ENCODE peak calls at places on chromosomes 5 and 9, in six cellular contexts. One of them, this sample, is unnamed.

GRCh38 chr5:11261226-11261625 is 500.2 kb upstream of the DAP start:
- DNase-seq in H9: no peak
- DNase-seq in mesendoderm: no peak
- DNase-seq in IMR-90: no peak
- DNase-seq in neuronal stem cell: no peak
- DNase-seq in H1: no peak
- DNase-seq in this sample: no peak

GRCh38 chr9:1458503-1458902 is 408.3 kb downstream of the DMRT2 start:
- DNase-seq in H9: no peak
- DNase-seq in mesendoderm: no peak
- DNase-seq in IMR-90: peak
- DNase-seq in neuronal stem cell: no peak
- DNase-seq in H1: no peak
- DNase-seq in this sample: no peak

GRCh38 chr5:158880514-158881001 is 219.2 kb downstream of the EBF1 start:
- DNase-seq in H9: no peak
- DNase-seq in mesendoderm: no peak
- DNase-seq in IMR-90: no peak
- DNase-seq in neuronal stem cell: no peak
- DNase-seq in H1: no peak
- DNase-seq in this sample: no peak

GRCh38 chr5:133489632-133490031 is 122.7 kb downstream of the FSTL4 start:
- DNase-seq in H9: no peak
- DNase-seq in mesendoderm: peak
- DNase-seq in IMR-90: no peak
- DNase-seq in neuronal stem cell: no peak
- DNase-seq in H1: no peak
- DNase-seq in this sample: no peak

GRCh38 chr5:119275873-119276214 is 80.0 kb upstream of the TNFAIP8 start:
- DNase-seq in H9: no peak
- DNase-seq in mesendoderm: no peak
- DNase-seq in IMR-90: no peak
- DNase-seq in neuronal stem cell: no peak
- DNase-seq in H1: no peak
- DNase-seq in this sample: no peak

GRCh38 chr5:95113489-95113888 is 171.4 kb downstream of the MCTP1 start:
- DNase-seq in H9: peak
- DNase-seq in mesendoderm: peak
- DNase-seq in IMR-90: peak
- DNase-seq in neuronal stem cell: no peak
- DNase-seq in H1: peak
- DNase-seq in this sample: peak

GRCh38 chr9:22049411-22049810 is 40.3 kb upstream of the CDKN2B start:
- DNase-seq in H9: no peak
- DNase-seq in mesendoderm: no peak
- DNase-seq in IMR-90: peak
- DNase-seq in neuronal stem cell: no peak
- DNase-seq in H1: no peak
- DNase-seq in this sample: peak

GRCh38 chr9:121122450-121123032 is 47.8 kb downstream of the CNTRL start:
- DNase-seq in H9: no peak
- DNase-seq in mesendoderm: no peak
- DNase-seq in IMR-90: no peak
- DNase-seq in neuronal stem cell: no peak
- DNase-seq in H1: no peak
- DNase-seq in this sample: peak

GRCh38 chr5:67095346-67095871 is 101.2 kb downstream of the CD180 start:
- DNase-seq in H9: no peak
- DNase-seq in mesendoderm: peak
- DNase-seq in IMR-90: peak
- DNase-seq in neuronal stem cell: no peak
- DNase-seq in H1: no peak
- DNase-seq in this sample: peak

GRCh38 chr5:19534751-19535150 is 453.2 kb downstream of the CDH18 start:
- DNase-seq in H9: no peak
- DNase-seq in mesendoderm: no peak
- DNase-seq in IMR-90: no peak
- DNase-seq in neuronal stem cell: no peak
- DNase-seq in H1: no peak
- DNase-seq in this sample: no peak

GRCh38 chr9:88828018-88828417 is 163.2 kb upstream of the S1PR3 start:
- DNase-seq in H9: no peak
- DNase-seq in mesendoderm: no peak
- DNase-seq in IMR-90: no peak
- DNase-seq in neuronal stem cell: no peak
- DNase-seq in H1: no peak
- DNase-seq in this sample: no peak

GRCh38 chr9:99399476-99399875 is 177.4 kb downstream of the SEC61B start:
- DNase-seq in H9: no peak
- DNase-seq in mesendoderm: no peak
- DNase-seq in IMR-90: no peak
- DNase-seq in neuronal stem cell: no peak
- DNase-seq in H1: no peak
- DNase-seq in this sample: no peak

GRCh38 chr5:494667-495255 is 29.5 kb downstream of the SLC9A3 start:
- DNase-seq in H9: no peak
- DNase-seq in mesendoderm: no peak
- DNase-seq in IMR-90: no peak
- DNase-seq in neuronal stem cell: no peak
- DNase-seq in H1: no peak
- DNase-seq in this sample: no peak

GRCh38 chr5:497090-497489 is 27.2 kb downstream of the SLC9A3 start:
- DNase-seq in H9: no peak
- DNase-seq in mesendoderm: no peak
- DNase-seq in IMR-90: no peak
- DNase-seq in neuronal stem cell: no peak
- DNase-seq in H1: no peak
- DNase-seq in this sample: no peak

GRCh38 chr5:497871-498509 is 26.3 kb downstream of the SLC9A3 start:
- DNase-seq in H9: no peak
- DNase-seq in mesendoderm: no peak
- DNase-seq in IMR-90: no peak
- DNase-seq in neuronal stem cell: no peak
- DNase-seq in H1: no peak
- DNase-seq in this sample: no peak

GRCh38 chr5:493758-494157 is 30.5 kb downstream of the SLC9A3 start:
- DNase-seq in H9: no peak
- DNase-seq in mesendoderm: no peak
- DNase-seq in IMR-90: no peak
- DNase-seq in neuronal stem cell: no peak
- DNase-seq in H1: no peak
- DNase-seq in this sample: no peak

GRCh38 chr5:496028-496427 is 28.2 kb downstream of the SLC9A3 start:
- DNase-seq in H9: no peak
- DNase-seq in mesendoderm: no peak
- DNase-seq in IMR-90: no peak
- DNase-seq in neuronal stem cell: no peak
- DNase-seq in H1: no peak
- DNase-seq in this sample: no peak
- H2BK15ac ChIP-seq in H9: no peak
- H2BK15ac ChIP-seq in mesendoderm: no peak
- H2BK15ac ChIP-seq in IMR-90: no peak
- H2BK15ac ChIP-seq in neuronal stem cell: no peak
- H2BK15ac ChIP-seq in H1: no peak
- H2BK15ac ChIP-seq in this sample: no peak

DNA sequence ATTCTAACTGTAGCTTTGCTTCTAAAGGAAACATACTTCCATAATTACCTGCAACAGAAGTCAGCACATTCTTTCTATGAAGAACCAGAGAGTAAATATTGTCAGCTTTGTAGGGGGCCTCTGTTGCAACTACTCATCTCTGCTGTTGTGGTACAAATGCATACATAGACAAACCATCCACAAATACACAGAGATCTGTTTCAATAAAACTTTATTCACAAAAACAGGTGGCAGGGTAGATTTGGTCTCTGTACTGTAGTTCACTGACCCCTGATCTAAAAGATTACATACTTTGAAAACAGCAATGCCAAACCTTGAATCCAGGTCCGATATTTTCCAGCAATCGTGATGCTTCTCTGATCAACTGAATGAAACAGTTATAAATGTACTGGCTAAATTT is 44.9 kb upstream of the RETREG1 start:
- DNase-seq in H9: no peak
- DNase-seq in mesendoderm: no peak
- DNase-seq in IMR-90: no peak
- DNase-seq in neuronal stem cell: no peak
- DNase-seq in H1: no peak
- DNase-seq in this sample: no peak
- H2BK15ac ChIP-seq in H9: no peak
- H2BK15ac ChIP-seq in mesendoderm: no peak
- H2BK15ac ChIP-seq in IMR-90: no peak
- H2BK15ac ChIP-seq in neuronal stem cell: no peak
- H2BK15ac ChIP-seq in H1: no peak
- H2BK15ac ChIP-seq in this sample: no peak

GRCh38 chr9:130330202-130330601 is 64.6 kb downstream of the HMCN2 start:
- DNase-seq in H9: no peak
- DNase-seq in mesendoderm: no peak
- DNase-seq in IMR-90: no peak
- DNase-seq in neuronal stem cell: no peak
- DNase-seq in H1: no peak
- DNase-seq in this sample: no peak
- H2BK15ac ChIP-seq in H9: no peak
- H2BK15ac ChIP-seq in mesendoderm: no peak
- H2BK15ac ChIP-seq in IMR-90: no peak
- H2BK15ac ChIP-seq in neuronal stem cell: no peak
- H2BK15ac ChIP-seq in H1: peak
- H2BK15ac ChIP-seq in this sample: no peak

DNA sequence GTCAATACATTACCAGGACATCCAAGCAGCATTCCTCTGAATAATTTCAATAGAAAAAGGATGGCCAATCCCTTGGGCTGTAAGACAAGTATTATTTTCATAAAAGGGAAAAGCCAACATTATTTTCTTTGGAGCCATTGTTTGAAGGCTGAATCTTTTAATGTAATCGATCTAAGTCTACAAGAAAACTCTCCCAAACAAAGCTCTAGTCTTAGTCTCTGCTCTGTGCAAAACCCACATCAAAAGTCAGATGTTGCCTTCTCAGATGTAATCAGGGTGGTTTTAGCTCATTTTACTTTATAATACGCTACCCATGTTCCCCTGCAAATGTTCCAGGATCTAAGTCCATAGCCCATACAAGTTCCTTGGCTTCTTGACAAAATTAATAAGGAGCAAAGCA is 325.6 kb downstream of the TRPM3 start:
- DNase-seq in H9: no peak
- DNase-seq in mesendoderm: no peak
- DNase-seq in IMR-90: no peak
- DNase-seq in neuronal stem cell: no peak
- DNase-seq in H1: no peak
- DNase-seq in this sample: no peak
- H2BK15ac ChIP-seq in H9: no peak
- H2BK15ac ChIP-seq in mesendoderm: no peak
- H2BK15ac ChIP-seq in IMR-90: no peak
- H2BK15ac ChIP-seq in neuronal stem cell: no peak
- H2BK15ac ChIP-seq in H1: no peak
- H2BK15ac ChIP-seq in this sample: no peak

GRCh38 chr5:96720408-96720807 is 58.2 kb downstream of the CAST start:
- DNase-seq in H9: no peak
- DNase-seq in mesendoderm: no peak
- DNase-seq in IMR-90: no peak
- DNase-seq in neuronal stem cell: no peak
- DNase-seq in H1: no peak
- DNase-seq in this sample: no peak
- H2BK15ac ChIP-seq in H9: no peak
- H2BK15ac ChIP-seq in mesendoderm: no peak
- H2BK15ac ChIP-seq in IMR-90: no peak
- H2BK15ac ChIP-seq in neuronal stem cell: no peak
- H2BK15ac ChIP-seq in H1: no peak
- H2BK15ac ChIP-seq in this sample: no peak

DNA sequence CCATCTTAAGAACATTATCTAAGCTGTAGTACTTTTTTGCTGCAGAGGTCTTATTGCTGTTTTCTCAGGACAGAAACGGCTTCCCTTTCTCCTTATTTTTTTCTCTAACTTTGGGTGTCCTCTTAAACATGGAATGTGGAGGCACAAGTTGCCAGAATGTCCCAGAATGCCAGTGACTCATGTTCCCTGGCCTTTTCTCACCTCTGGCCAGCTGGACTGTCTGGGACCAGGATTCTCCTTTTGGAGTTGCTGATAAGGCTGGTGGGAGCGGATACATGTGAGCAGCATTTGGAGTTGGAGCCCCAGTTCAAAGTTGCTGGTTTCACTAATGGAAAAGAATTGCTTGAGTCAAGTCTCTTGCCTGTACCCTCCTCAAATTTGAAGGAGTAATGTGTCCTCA is 112.8 kb downstream of the ARHGAP26 start:
- DNase-seq in H9: no peak
- DNase-seq in mesendoderm: no peak
- DNase-seq in IMR-90: peak
- DNase-seq in neuronal stem cell: no peak
- DNase-seq in H1: no peak
- DNase-seq in this sample: peak
- H2BK15ac ChIP-seq in H9: no peak
- H2BK15ac ChIP-seq in mesendoderm: no peak
- H2BK15ac ChIP-seq in IMR-90: no peak
- H2BK15ac ChIP-seq in neuronal stem cell: no peak
- H2BK15ac ChIP-seq in H1: no peak
- H2BK15ac ChIP-seq in this sample: no peak

DNA sequence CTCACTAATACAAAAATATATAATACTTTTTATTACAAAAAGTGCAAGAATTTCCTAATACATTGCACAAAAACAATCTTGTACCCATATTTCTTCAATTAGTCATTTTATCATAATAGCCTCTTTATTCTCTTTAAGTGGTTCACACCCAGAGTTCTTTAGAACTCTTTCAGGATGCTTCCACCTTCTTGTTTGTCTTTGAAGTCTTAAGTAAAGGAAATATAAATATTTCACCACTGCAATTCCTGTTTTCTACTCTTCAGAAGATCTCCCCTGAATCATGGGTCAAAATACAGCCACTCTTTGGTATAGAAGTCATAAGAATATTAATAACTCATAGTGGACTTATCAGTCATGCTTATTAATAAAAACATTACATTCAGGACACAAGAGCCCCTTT is 293.0 kb downstream of the ATPSCKMT start:
- DNase-seq in H9: no peak
- DNase-seq in mesendoderm: no peak
- DNase-seq in IMR-90: no peak
- DNase-seq in neuronal stem cell: no peak
- DNase-seq in H1: no peak
- DNase-seq in this sample: no peak
- H2BK15ac ChIP-seq in H9: no peak
- H2BK15ac ChIP-seq in mesendoderm: no peak
- H2BK15ac ChIP-seq in IMR-90: no peak
- H2BK15ac ChIP-seq in neuronal stem cell: no peak
- H2BK15ac ChIP-seq in H1: no peak
- H2BK15ac ChIP-seq in this sample: no peak

DNA sequence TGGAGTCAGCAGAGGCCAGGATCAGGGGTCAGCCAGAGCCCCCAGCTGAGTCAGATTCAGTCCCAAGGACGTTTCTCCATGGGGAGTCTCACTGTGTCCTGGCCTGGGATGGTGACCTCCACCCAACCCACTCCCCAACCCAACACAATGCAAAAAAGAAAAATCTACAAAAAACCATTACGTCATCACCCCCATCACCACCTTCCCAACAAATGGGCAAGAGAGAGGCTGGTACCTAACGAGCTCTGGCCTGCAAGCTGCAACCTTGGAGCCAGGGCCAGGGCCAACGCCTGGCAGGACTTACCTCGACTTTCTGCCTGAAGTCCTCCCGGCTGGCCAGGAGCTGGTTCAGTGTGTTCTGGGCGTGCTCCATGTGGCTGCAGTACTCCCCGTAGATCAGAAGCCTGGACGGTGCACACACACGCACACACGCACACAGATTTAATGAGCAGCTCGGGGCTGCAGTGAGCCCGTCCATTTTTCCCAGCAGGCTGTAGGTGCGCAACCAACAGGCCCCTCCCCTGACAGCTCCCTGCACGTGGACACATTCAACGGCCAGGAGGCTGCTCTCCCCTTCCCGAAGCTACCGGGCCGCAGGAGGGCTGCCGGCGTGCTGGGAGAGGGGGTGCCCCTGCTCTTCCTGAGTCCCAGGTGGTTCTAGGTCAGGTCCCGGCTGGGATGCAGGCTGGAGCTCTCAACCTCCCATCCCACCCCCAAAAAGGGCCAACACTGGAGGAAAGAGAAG is 59.4 kb upstream of the SARDH start:
- DNase-seq in H9: no peak
- DNase-seq in mesendoderm: no peak
- DNase-seq in IMR-90: no peak
- DNase-seq in neuronal stem cell: no peak
- DNase-seq in H1: no peak
- DNase-seq in this sample: no peak
- H2BK15ac ChIP-seq in H9: no peak
- H2BK15ac ChIP-seq in mesendoderm: no peak
- H2BK15ac ChIP-seq in IMR-90: no peak
- H2BK15ac ChIP-seq in neuronal stem cell: no peak
- H2BK15ac ChIP-seq in H1: no peak
- H2BK15ac ChIP-seq in this sample: no peak

This sample was measured in mesenchymal stem cell.